ENCODE peak calls at places on chromosomes 16 and 17, in five cellular contexts. One of them, this sample, is unnamed.

GRCh38 chr17:38571833-38572274 is 33.9 kb downstream of the SRCIN1 start:
- DNase-seq in iPS DF 6.9: no peak
- DNase-seq in NCI-H2081 treated with DMSO at 0.1 percent for 48 hours: no peak
- DNase-seq in activated CD4-positive, alpha-beta T cell treated with anti-CD3 and anti-CD28 coated beads for 36 hours: no peak
- DNase-seq in brain pericyte: no peak
- DNase-seq in this sample: no peak

GRCh38 chr17:77189148-77189547 is 48.4 kb downstream of the SEC14L1 start:
- DNase-seq in NCI-H2081 treated with DMSO at 0.1 percent for 48 hours: no peak
- DNase-seq in iPS DF 6.9: no peak
- DNase-seq in brain pericyte: no peak
- DNase-seq in activated CD4-positive, alpha-beta T cell treated with anti-CD3 and anti-CD28 coated beads for 36 hours: peak
- DNase-seq in this sample: no peak

GRCh38 chr16:84806256-84806889 is 13.4 kb upstream of the CRISPLD2 start:
- DNase-seq in NCI-H2081 treated with DMSO at 0.1 percent for 48 hours: no peak
- DNase-seq in activated CD4-positive, alpha-beta T cell treated with anti-CD3 and anti-CD28 coated beads for 36 hours: no peak
- DNase-seq in brain pericyte: peak
- DNase-seq in iPS DF 6.9: no peak
- DNase-seq in this sample: peak

GRCh38 chr17:49506282-49506681 is 11.2 kb downstream of the NGFR start:
- DNase-seq in iPS DF 6.9: no peak
- DNase-seq in activated CD4-positive, alpha-beta T cell treated with anti-CD3 and anti-CD28 coated beads for 36 hours: no peak
- DNase-seq in NCI-H2081 treated with DMSO at 0.1 percent for 48 hours: no peak
- DNase-seq in brain pericyte: no peak
- DNase-seq in this sample: no peak

GRCh38 chr16:11112723-11113348 is 143.2 kb downstream of the SOCS1 start:
- DNase-seq in activated CD4-positive, alpha-beta T cell treated with anti-CD3 and anti-CD28 coated beads for 36 hours: peak
- DNase-seq in brain pericyte: no peak
- DNase-seq in NCI-H2081 treated with DMSO at 0.1 percent for 48 hours: no peak
- DNase-seq in iPS DF 6.9: no peak
- DNase-seq in this sample: no peak

GRCh38 chr17:79990051-79990592 is 45.5 kb downstream of the TBC1D16 start:
- DNase-seq in brain pericyte: no peak
- DNase-seq in activated CD4-positive, alpha-beta T cell treated with anti-CD3 and anti-CD28 coated beads for 36 hours: peak
- DNase-seq in iPS DF 6.9: no peak
- DNase-seq in NCI-H2081 treated with DMSO at 0.1 percent for 48 hours: no peak
- DNase-seq in this sample: no peak

GRCh38 chr16:61148930-61149329 is 887.3 kb downstream of the CDH8 start:
- DNase-seq in activated CD4-positive, alpha-beta T cell treated with anti-CD3 and anti-CD28 coated beads for 36 hours: no peak
- DNase-seq in brain pericyte: no peak
- DNase-seq in iPS DF 6.9: no peak
- DNase-seq in NCI-H2081 treated with DMSO at 0.1 percent for 48 hours: no peak
- DNase-seq in this sample: no peak

GRCh38 chr17:70072900-70073299 is 2.1 kb upstream of the KCNJ16 start:
- DNase-seq in brain pericyte: no peak
- DNase-seq in iPS DF 6.9: no peak
- DNase-seq in activated CD4-positive, alpha-beta T cell treated with anti-CD3 and anti-CD28 coated beads for 36 hours: no peak
- DNase-seq in NCI-H2081 treated with DMSO at 0.1 percent for 48 hours: no peak
- DNase-seq in this sample: no peak

GRCh38 chr16:85349413-85350145 is 237.3 kb upstream of the CIBAR2 start:
- DNase-seq in NCI-H2081 treated with DMSO at 0.1 percent for 48 hours: no peak
- DNase-seq in iPS DF 6.9: no peak
- DNase-seq in activated CD4-positive, alpha-beta T cell treated with anti-CD3 and anti-CD28 coated beads for 36 hours: no peak
- DNase-seq in brain pericyte: no peak
- DNase-seq in this sample: no peak

GRCh38 chr16:69057400-69058378 is 47.8 kb upstream of the HAS3 start:
- DNase-seq in activated CD4-positive, alpha-beta T cell treated with anti-CD3 and anti-CD28 coated beads for 36 hours: no peak
- DNase-seq in iPS DF 6.9: no peak
- DNase-seq in brain pericyte: no peak
- DNase-seq in NCI-H2081 treated with DMSO at 0.1 percent for 48 hours: no peak
- DNase-seq in this sample: peak

GRCh38 chr17:81566461-81567126 is 14.4 kb upstream of the FAAP100 start:
- DNase-seq in brain pericyte: peak
- DNase-seq in iPS DF 6.9: no peak
- DNase-seq in activated CD4-positive, alpha-beta T cell treated with anti-CD3 and anti-CD28 coated beads for 36 hours: no peak
- DNase-seq in NCI-H2081 treated with DMSO at 0.1 percent for 48 hours: peak
- DNase-seq in this sample: peak

GRCh38 chr17:75474736-75475135 is 18.3 kb downstream of the TMEM94 start:
- DNase-seq in NCI-H2081 treated with DMSO at 0.1 percent for 48 hours: no peak
- DNase-seq in activated CD4-positive, alpha-beta T cell treated with anti-CD3 and anti-CD28 coated beads for 36 hours: no peak
- DNase-seq in brain pericyte: no peak
- DNase-seq in iPS DF 6.9: no peak
- DNase-seq in this sample: no peak

This sample was measured in brain microvascular endothelial cell.